ENCODE peak calls at places on chromosomes 3 and 15, in six cellular contexts. E, N, U, Z, G and P are unnamed samples.

GRCh38 chr15:33091983-33092688 is 102.4 kb downstream of the FMN1 start:
- DNase-seq in E (no peak), G (no peak), Z (no peak), U (no peak), N (no peak), P (no peak)

GRCh38 chr15:38611228-38611627 is 46.6 kb upstream of the RASGRP1 start:
- DNase-seq in N (no peak), E (no peak), U (no peak), G (no peak), Z (no peak), P (no peak)

GRCh38 chr3:58560771-58561311 is 16.4 kb downstream of the FAM107A start:
- DNase-seq in N (peak), U (no peak), Z (no peak), E (no peak), G (no peak), P (no peak)

GRCh38 chr3:175879417-175879816 is 1020.3 kb downstream of the NAALADL2 start:
- DNase-seq in U (no peak), N (no peak), G (no peak), Z (no peak), E (no peak), P (no peak)

GRCh38 chr3:169215461-169215860 is 448.1 kb downstream of the MECOM start:
- DNase-seq in G (no peak), Z (no peak), U (no peak), E (no peak), N (no peak), P (no peak)

GRCh38 chr3:49158108-49158709 is 7.9 kb downstream of the CCDC71 start:
- DNase-seq in E (no peak), U (no peak), G (peak), Z (no peak), N (peak), P (peak)

GRCh38 chr15:39079296-39079834 is 501.5 kb upstream of the THBS1 start:
- DNase-seq in U (no peak), E (no peak), Z (no peak), G (no peak), N (no peak), P (no peak)

GRCh38 chr15:70281261-70281810 is 183.6 kb upstream of the TLE3 start:
- DNase-seq in G (no peak), Z (no peak), U (no peak), N (no peak), E (no peak), P (no peak)

GRCh38 chr3:138874555-138874898 is 39.8 kb upstream of the PIK3CB start:
- DNase-seq in Z (no peak), E (no peak), N (no peak), U (no peak), G (no peak), P (no peak)

GRCh38 chr15:48811325-48811938 is 563 bp upstream of the CEP152 start:
- DNase-seq in E (peak), N (no peak), G (no peak), U (no peak), Z (no peak), P (no peak)

GRCh38 chr15:89450076-89451006 is 46.0 kb downstream of the RHCG start:
- DNase-seq in N (no peak), Z (peak), U (no peak), G (no peak), E (no peak), P (no peak)

GRCh38 chr3:64687781-64688515 is at the start of gene ADAMTS9:
- DNase-seq in Z (peak), G (no peak), N (peak), E (peak), U (peak), P (peak)

GRCh38 chr3:117017135-117017990 is 307.8 kb downstream of the TUSC7 start:
- DNase-seq in N (no peak), E (no peak), G (no peak), Z (no peak), U (no peak), P (no peak)

GRCh38 chr15:52709172-52709979 is 30.2 kb upstream of the ATOSA start:
- DNase-seq in U (no peak), Z (no peak), E (no peak), G (no peak), N (peak), P (no peak)

GRCh38 chr3:8509961-8510360 is 8.3 kb downstream of the LMCD1 start:
- DNase-seq in G (no peak), N (no peak), E (no peak), Z (no peak), U (no peak), P (no peak)

GRCh38 chr15:47185222-47185800 is 532.0 kb upstream of the SEMA6D start:
- DNase-seq in U (no peak), E (no peak), Z (no peak), G (no peak), N (no peak), P (no peak)